ENCODE peak calls at places on chromosomes 6 and 20, in eight cellular contexts. One of them, this sample, is unnamed.

GRCh38 chr6:104623052-104623690 is 236.5 kb downstream of the HACE1 start:
- DNase-seq in ecto neural progenitor cell: no peak
- DNase-seq in iris pigment epithelial cell: no peak
- DNase-seq in non-pigmented ciliary epithelial cell: no peak
- DNase-seq in nucleus accumbens: peak
- DNase-seq in H9: peak
- DNase-seq in stimulated activated CD8-positive, alpha-beta memory T cell treated with anti-CD3 and anti-CD28 coated beads, Interleukin-4, amount 100 ng/mL, for 4 hours: no peak
- DNase-seq in neural crest cell: no peak
- DNase-seq in this sample: no peak

GRCh38 chr6:110875548-110876169 is 1.1 kb downstream of the AMD1 start:
- DNase-seq in neural crest cell: peak
- DNase-seq in iris pigment epithelial cell: peak
- DNase-seq in stimulated activated CD8-positive, alpha-beta memory T cell treated with anti-CD3 and anti-CD28 coated beads, Interleukin-4, amount 100 ng/mL, for 4 hours: peak
- DNase-seq in ecto neural progenitor cell: peak
- DNase-seq in H9: no peak
- DNase-seq in nucleus accumbens: peak
- DNase-seq in non-pigmented ciliary epithelial cell: no peak
- DNase-seq in this sample: peak

GRCh38 chr6:30719356-30719755 is 796 bp upstream of the TUBB start:
- DNase-seq in ecto neural progenitor cell: no peak
- DNase-seq in nucleus accumbens: no peak
- DNase-seq in neural crest cell: no peak
- DNase-seq in iris pigment epithelial cell: peak
- DNase-seq in stimulated activated CD8-positive, alpha-beta memory T cell treated with anti-CD3 and anti-CD28 coated beads, Interleukin-4, amount 100 ng/mL, for 4 hours: no peak
- DNase-seq in H9: no peak
- DNase-seq in non-pigmented ciliary epithelial cell: no peak
- DNase-seq in this sample: no peak

GRCh38 chr6:158841358-158841757 is 22.2 kb upstream of the EZR start:
- DNase-seq in iris pigment epithelial cell: no peak
- DNase-seq in ecto neural progenitor cell: no peak
- DNase-seq in neural crest cell: no peak
- DNase-seq in stimulated activated CD8-positive, alpha-beta memory T cell treated with anti-CD3 and anti-CD28 coated beads, Interleukin-4, amount 100 ng/mL, for 4 hours: no peak
- DNase-seq in non-pigmented ciliary epithelial cell: no peak
- DNase-seq in nucleus accumbens: no peak
- DNase-seq in H9: no peak
- DNase-seq in this sample: no peak

GRCh38 chr6:170231496-170232185 is 59.2 kb downstream of the DLL1 start:
- DNase-seq in stimulated activated CD8-positive, alpha-beta memory T cell treated with anti-CD3 and anti-CD28 coated beads, Interleukin-4, amount 100 ng/mL, for 4 hours: no peak
- DNase-seq in iris pigment epithelial cell: peak
- DNase-seq in H9: no peak
- DNase-seq in non-pigmented ciliary epithelial cell: no peak
- DNase-seq in neural crest cell: no peak
- DNase-seq in nucleus accumbens: no peak
- DNase-seq in ecto neural progenitor cell: no peak
- DNase-seq in this sample: no peak

GRCh38 chr20:18001131-18001921 is 32.5 kb downstream of the MGME1 start:
- DNase-seq in neural crest cell: no peak
- DNase-seq in stimulated activated CD8-positive, alpha-beta memory T cell treated with anti-CD3 and anti-CD28 coated beads, Interleukin-4, amount 100 ng/mL, for 4 hours: no peak
- DNase-seq in iris pigment epithelial cell: peak
- DNase-seq in ecto neural progenitor cell: no peak
- DNase-seq in H9: no peak
- DNase-seq in non-pigmented ciliary epithelial cell: no peak
- DNase-seq in nucleus accumbens: peak
- DNase-seq in this sample: no peak

GRCh38 chr6:33620584-33621395 is at the start of gene ITPR3:
- DNase-seq in H9: peak
- DNase-seq in iris pigment epithelial cell: peak
- DNase-seq in neural crest cell: no peak
- DNase-seq in non-pigmented ciliary epithelial cell: no peak
- DNase-seq in nucleus accumbens: no peak
- DNase-seq in stimulated activated CD8-positive, alpha-beta memory T cell treated with anti-CD3 and anti-CD28 coated beads, Interleukin-4, amount 100 ng/mL, for 4 hours: peak
- DNase-seq in ecto neural progenitor cell: peak
- DNase-seq in this sample: no peak

GRCh38 chr6:112195166-112195565 is 59.2 kb downstream of the LAMA4 start:
- DNase-seq in H9: no peak
- DNase-seq in neural crest cell: no peak
- DNase-seq in stimulated activated CD8-positive, alpha-beta memory T cell treated with anti-CD3 and anti-CD28 coated beads, Interleukin-4, amount 100 ng/mL, for 4 hours: no peak
- DNase-seq in non-pigmented ciliary epithelial cell: no peak
- DNase-seq in iris pigment epithelial cell: no peak
- DNase-seq in ecto neural progenitor cell: no peak
- DNase-seq in nucleus accumbens: no peak
- DNase-seq in this sample: no peak

GRCh38 chr6:95249661-95250060 is 327.7 kb upstream of the MANEA start:
- DNase-seq in nucleus accumbens: no peak
- DNase-seq in non-pigmented ciliary epithelial cell: no peak
- DNase-seq in ecto neural progenitor cell: no peak
- DNase-seq in stimulated activated CD8-positive, alpha-beta memory T cell treated with anti-CD3 and anti-CD28 coated beads, Interleukin-4, amount 100 ng/mL, for 4 hours: no peak
- DNase-seq in H9: no peak
- DNase-seq in iris pigment epithelial cell: no peak
- DNase-seq in neural crest cell: no peak
- DNase-seq in this sample: no peak